ENCODE peak calls at places on chromosomes 6 and 20, in six cellular contexts. One of them, this sample, is unnamed.

GRCh38 chr20:20695250-20695816 is 17.1 kb downstream of the RALGAPA2 start:
- DNase-seq in H1: no peak
- DNase-seq in adrenal gland: no peak
- DNase-seq in Peyer's patch: no peak
- DNase-seq in A549: no peak
- DNase-seq in stomach: no peak
- DNase-seq in this sample: no peak

GRCh38 chr6:107564223-107564855 is 74.4 kb downstream of the SOBP start:
- DNase-seq in H1: no peak
- DNase-seq in adrenal gland: no peak
- DNase-seq in Peyer's patch: no peak
- DNase-seq in A549: no peak
- DNase-seq in stomach: no peak
- DNase-seq in this sample: no peak

GRCh38 chr6:166575190-166575589 is 11.3 kb downstream of the RAMACL start:
- DNase-seq in H1: no peak
- DNase-seq in adrenal gland: no peak
- DNase-seq in Peyer's patch: no peak
- DNase-seq in A549: no peak
- DNase-seq in stomach: no peak
- DNase-seq in this sample: no peak

GRCh38 chr20:63520939-63521601 is 505 bp downstream of the PPDPF start:
- DNase-seq in H1: peak; percentile 79
- DNase-seq in adrenal gland: peak; percentile 75
- DNase-seq in Peyer's patch: peak; percentile 88
- DNase-seq in A549: peak; percentile 62
- DNase-seq in stomach: peak; percentile 89
- DNase-seq in this sample: peak; percentile 77

GRCh38 chr6:88865275-88865674 is 98.1 kb downstream of the RNGTT start:
- DNase-seq in H1: no peak
- DNase-seq in adrenal gland: no peak
- DNase-seq in Peyer's patch: no peak
- DNase-seq in A549: no peak
- DNase-seq in stomach: no peak
- DNase-seq in this sample: no peak

GRCh38 chr6:12371641-12372146 is 81.5 kb downstream of the EDN1 start:
- DNase-seq in H1: no peak
- DNase-seq in adrenal gland: no peak
- DNase-seq in Peyer's patch: no peak
- DNase-seq in A549: peak; percentile 46
- DNase-seq in stomach: no peak
- DNase-seq in this sample: no peak

GRCh38 chr6:26316291-26316690 is 48.7 kb upstream of the BTN3A2 start:
- DNase-seq in H1: no peak
- DNase-seq in adrenal gland: no peak
- DNase-seq in Peyer's patch: no peak
- DNase-seq in A549: no peak
- DNase-seq in stomach: no peak
- DNase-seq in this sample: no peak

GRCh38 chr6:43310137-43310536 is 1.5 kb upstream of the CRIP3 start:
- DNase-seq in H1: no peak
- DNase-seq in adrenal gland: no peak
- DNase-seq in Peyer's patch: no peak
- DNase-seq in A549: no peak
- DNase-seq in stomach: no peak
- DNase-seq in this sample: no peak

GRCh38 chr6:109450801-109451200 is 4.8 kb downstream of the MICAL1 start:
- DNase-seq in H1: no peak
- DNase-seq in adrenal gland: no peak
- DNase-seq in Peyer's patch: no peak
- DNase-seq in A549: no peak
- DNase-seq in stomach: no peak
- DNase-seq in this sample: no peak

GRCh38 chr6:89954721-89955148 is 60.5 kb downstream of the GJA10 start:
- DNase-seq in H1: no peak
- DNase-seq in adrenal gland: no peak
- DNase-seq in Peyer's patch: no peak
- DNase-seq in A549: no peak
- DNase-seq in stomach: no peak
- DNase-seq in this sample: no peak

GRCh38 chr20:63552481-63553249 is 1.3 kb upstream of the FNDC11 start:
- DNase-seq in H1: no peak
- DNase-seq in adrenal gland: no peak
- DNase-seq in Peyer's patch: no peak
- DNase-seq in A549: no peak
- DNase-seq in stomach: no peak
- DNase-seq in this sample: no peak

GRCh38 chr6:53728570-53729194 is 63.1 kb upstream of the KLHL31 start:
- DNase-seq in H1: peak; percentile 64
- DNase-seq in adrenal gland: peak; percentile 23
- DNase-seq in Peyer's patch: no peak
- DNase-seq in A549: peak; percentile 31
- DNase-seq in stomach: peak; percentile 61
- DNase-seq in this sample: no peak

GRCh38 chr6:111711989-111712388 is 106.3 kb upstream of the TRAF3IP2 start:
- DNase-seq in H1: no peak
- DNase-seq in adrenal gland: no peak
- DNase-seq in Peyer's patch: no peak
- DNase-seq in A549: no peak
- DNase-seq in stomach: no peak
- DNase-seq in this sample: no peak

GRCh38 chr20:41746635-41747034 is 128.5 kb upstream of the CHD6 start:
- DNase-seq in H1: no peak
- DNase-seq in adrenal gland: no peak
- DNase-seq in Peyer's patch: no peak
- DNase-seq in A549: no peak
- DNase-seq in stomach: no peak
- DNase-seq in this sample: no peak

GRCh38 chr6:47200536-47201334 is 109.0 kb downstream of the TNFRSF21 start:
- DNase-seq in H1: no peak
- DNase-seq in adrenal gland: no peak
- DNase-seq in Peyer's patch: no peak
- DNase-seq in A549: no peak
- DNase-seq in stomach: no peak
- DNase-seq in this sample: no peak

GRCh38 chr6:147207351-147207750 is 3.1 kb downstream of the STXBP5 start:
- DNase-seq in H1: no peak
- DNase-seq in adrenal gland: no peak
- DNase-seq in Peyer's patch: no peak
- DNase-seq in A549: no peak
- DNase-seq in stomach: no peak
- DNase-seq in this sample: no peak

GRCh38 chr6:5295612-5296011 is 34.3 kb downstream of the FARS2 start:
- DNase-seq in H1: no peak
- DNase-seq in adrenal gland: no peak
- DNase-seq in Peyer's patch: no peak
- DNase-seq in A549: no peak
- DNase-seq in stomach: no peak
- DNase-seq in this sample: no peak

GRCh38 chr6:77324851-77325250 is 138.4 kb downstream of the HTR1B start:
- DNase-seq in H1: no peak
- DNase-seq in adrenal gland: no peak
- DNase-seq in Peyer's patch: no peak
- DNase-seq in A549: no peak
- DNase-seq in stomach: no peak
- DNase-seq in this sample: no peak

GRCh38 chr20:32570401-32571190 is 14.5 kb downstream of the NOL4L start:
- DNase-seq in H1: no peak
- DNase-seq in adrenal gland: no peak
- DNase-seq in Peyer's patch: no peak
- DNase-seq in A549: no peak
- DNase-seq in stomach: no peak
- DNase-seq in this sample: no peak

GRCh38 chr20:35771689-35772562 is at the start of gene PHF20:
- DNase-seq in H1: peak; percentile 97
- DNase-seq in adrenal gland: peak; percentile 100
- DNase-seq in Peyer's patch: peak; percentile 99
- DNase-seq in A549: peak; percentile 90
- DNase-seq in stomach: peak; percentile 100
- DNase-seq in this sample: peak; percentile 99

GRCh38 chr20:35766843-35767242 is 5.0 kb upstream of the PHF20 start:
- DNase-seq in H1: no peak
- DNase-seq in adrenal gland: no peak
- DNase-seq in Peyer's patch: no peak
- DNase-seq in A549: no peak
- DNase-seq in stomach: no peak
- DNase-seq in this sample: no peak

GRCh38 chr20:35771367-35771688 is 487 bp upstream of the PHF20 start:
- DNase-seq in H1: no peak
- DNase-seq in adrenal gland: no peak
- DNase-seq in Peyer's patch: no peak
- DNase-seq in A549: no peak
- DNase-seq in stomach: no peak
- DNase-seq in this sample: no peak

GRCh38 chr20:35772563-35773058 is 796 bp downstream of the PHF20 start:
- DNase-seq in H1: no peak
- DNase-seq in adrenal gland: no peak
- DNase-seq in Peyer's patch: no peak
- DNase-seq in A549: no peak
- DNase-seq in stomach: no peak
- DNase-seq in this sample: no peak

DNA sequence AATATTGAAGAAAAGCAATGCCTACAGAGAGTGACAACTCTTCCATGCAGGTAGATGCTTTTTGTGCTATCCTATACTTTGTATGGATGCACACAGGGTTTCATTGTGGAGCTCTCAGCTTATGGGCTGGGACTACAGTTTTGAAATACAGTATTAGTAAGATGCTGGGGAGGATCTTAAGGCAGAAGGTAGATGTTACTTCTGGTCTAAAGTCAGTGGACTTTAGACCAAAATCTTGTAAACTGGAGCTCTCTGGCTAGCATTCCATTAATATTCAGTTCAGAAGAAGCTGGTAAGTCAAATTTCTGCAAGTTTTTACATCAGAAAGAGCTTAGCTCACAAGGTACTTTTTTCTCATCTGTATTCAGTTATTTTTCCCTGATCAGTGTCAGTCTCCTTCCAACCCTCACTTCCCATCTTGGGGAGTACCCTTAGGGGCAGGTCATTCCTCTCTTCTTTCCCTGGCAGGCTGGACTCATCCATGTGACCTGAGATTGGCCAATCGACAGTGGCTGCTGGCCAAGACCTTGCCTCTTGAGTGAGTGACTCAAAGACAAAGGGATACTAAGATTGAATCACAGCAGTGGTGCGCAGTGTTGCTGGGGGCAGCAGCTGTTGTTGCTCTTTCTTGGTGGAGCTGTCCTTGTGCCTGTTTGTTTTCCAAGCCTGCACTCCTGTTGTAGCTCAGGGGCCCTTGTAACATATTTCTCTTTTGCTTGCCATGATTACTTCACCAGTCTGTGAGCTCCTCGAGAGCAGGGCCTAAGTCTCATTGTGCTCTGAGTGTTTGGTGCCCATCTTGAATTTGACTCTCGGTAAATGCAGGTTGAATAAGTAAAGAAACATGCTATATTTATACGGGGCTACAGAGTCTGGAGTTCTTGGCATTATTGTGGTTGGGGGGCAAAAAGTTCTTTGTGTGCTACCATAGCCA is 2.8 kb upstream of the PHF20 start:
- DNase-seq in H1: peak; percentile 76
- DNase-seq in adrenal gland: peak; percentile 95
- DNase-seq in Peyer's patch: peak; percentile 76
- DNase-seq in A549: peak; percentile 89
- DNase-seq in stomach: peak; percentile 88
- DNase-seq in this sample: peak; percentile 93
- TF ChIP-seq POLR2A in H1: peak; percentile 92
- TF ChIP-seq POLR2A in adrenal gland: peak; percentile 38
- TF ChIP-seq POLR2A in Peyer's patch: peak; percentile 22
- TF ChIP-seq POLR2A in A549: peak; percentile 53
- TF ChIP-seq POLR2A in stomach: no peak
- TF ChIP-seq POLR2A in this sample: peak; percentile 71

GRCh38 chr20:34573541-34573940 is 15.0 kb downstream of the MAP1LC3A start:
- DNase-seq in H1: no peak
- DNase-seq in adrenal gland: no peak
- DNase-seq in Peyer's patch: no peak
- DNase-seq in A549: no peak
- DNase-seq in stomach: no peak
- DNase-seq in this sample: no peak
- TF ChIP-seq POLR2A in H1: no peak
- TF ChIP-seq POLR2A in adrenal gland: no peak
- TF ChIP-seq POLR2A in Peyer's patch: no peak
- TF ChIP-seq POLR2A in A549: no peak
- TF ChIP-seq POLR2A in stomach: no peak
- TF ChIP-seq POLR2A in this sample: no peak

DNA sequence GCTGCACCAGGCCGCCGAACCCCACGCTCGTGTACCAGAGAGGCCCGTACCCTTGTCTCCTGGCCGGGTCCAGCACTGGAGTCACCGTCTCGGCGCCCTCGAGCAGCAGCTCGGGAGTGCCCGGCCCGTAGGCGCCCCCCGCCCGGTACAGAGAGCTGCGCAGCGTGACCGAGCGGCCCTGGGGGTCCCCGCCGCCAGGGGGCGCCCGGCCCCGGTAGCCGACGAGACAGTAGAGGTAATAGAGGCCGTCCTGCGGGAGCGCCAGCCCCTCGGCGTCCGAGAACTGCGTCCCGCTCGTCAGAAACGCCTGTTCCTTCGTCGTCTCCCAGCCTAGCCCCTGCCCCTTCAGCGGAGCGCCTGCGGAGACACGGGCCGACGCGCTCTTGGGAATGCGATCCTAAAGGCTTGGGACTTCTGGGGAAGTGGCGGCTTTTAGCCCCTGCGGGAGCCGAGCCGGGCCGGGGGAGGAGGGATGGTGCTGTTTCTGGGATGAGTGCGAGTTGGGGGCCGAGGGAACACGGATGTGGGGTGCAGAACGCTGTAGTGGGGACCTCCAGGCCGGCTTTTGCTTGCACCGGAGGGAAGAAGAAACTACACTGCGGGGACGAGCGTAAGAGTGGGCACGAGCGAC is 1.3 kb downstream of the LTB start:
- DNase-seq in H1: peak; percentile 96
- DNase-seq in adrenal gland: peak; percentile 88
- DNase-seq in Peyer's patch: peak; percentile 88
- DNase-seq in A549: peak; percentile 68
- DNase-seq in stomach: peak; percentile 89
- DNase-seq in this sample: peak; percentile 92
- TF ChIP-seq POLR2A in H1: no peak
- TF ChIP-seq POLR2A in adrenal gland: peak; percentile 6
- TF ChIP-seq POLR2A in Peyer's patch: no peak
- TF ChIP-seq POLR2A in A549: peak; percentile 44
- TF ChIP-seq POLR2A in stomach: no peak
- TF ChIP-seq POLR2A in this sample: no peak

GRCh38 chr6:2988076-2988425 is 11.6 kb upstream of the NQO2 start:
- DNase-seq in H1: no peak
- DNase-seq in adrenal gland: no peak
- DNase-seq in Peyer's patch: no peak
- DNase-seq in A549: no peak
- DNase-seq in stomach: no peak
- DNase-seq in this sample: no peak

GRCh38 chr6:2989332-2990178 is 10.1 kb upstream of the NQO2 start:
- DNase-seq in H1: peak; percentile 75
- DNase-seq in adrenal gland: peak; percentile 86
- DNase-seq in Peyer's patch: peak; percentile 73
- DNase-seq in A549: peak; percentile 44
- DNase-seq in stomach: peak; percentile 86
- DNase-seq in this sample: peak; percentile 89

GRCh38 chr6:2986722-2987196 is 12.9 kb upstream of the NQO2 start:
- DNase-seq in H1: no peak
- DNase-seq in adrenal gland: no peak
- DNase-seq in Peyer's patch: no peak
- DNase-seq in A549: no peak
- DNase-seq in stomach: no peak
- DNase-seq in this sample: peak; percentile 36

GRCh38 chr6:2990179-2990931 is 9.3 kb upstream of the NQO2 start:
- DNase-seq in H1: no peak
- DNase-seq in adrenal gland: peak; percentile 53
- DNase-seq in Peyer's patch: peak; percentile 64
- DNase-seq in A549: no peak
- DNase-seq in stomach: no peak
- DNase-seq in this sample: no peak

GRCh38 chr6:2988426-2989331 is 11.0 kb upstream of the NQO2 start:
- DNase-seq in H1: peak; percentile 92
- DNase-seq in adrenal gland: peak; percentile 93
- DNase-seq in Peyer's patch: peak; percentile 94
- DNase-seq in A549: peak; percentile 58
- DNase-seq in stomach: peak; percentile 88
- DNase-seq in this sample: peak; percentile 92
- TF ChIP-seq POLR2A in H1: peak; percentile 68
- TF ChIP-seq POLR2A in adrenal gland: peak; percentile 36
- TF ChIP-seq POLR2A in Peyer's patch: peak; percentile 52
- TF ChIP-seq POLR2A in A549: peak; percentile 64
- TF ChIP-seq POLR2A in stomach: no peak
- TF ChIP-seq POLR2A in this sample: peak; percentile 57

This sample was measured in right lobe of liver.